ENCODE peak calls at places on chromosomes 2 and 18, in eight cellular contexts. U is ovary; E is body of pancreas; I is astrocyte; G is CD8-positive, alpha-beta T cell; F is brain microvascular endothelial cell; T is tibial artery; Y is transverse colon. D is an unnamed sample.

GRCh38 chr2:70133521-70134348 is 46.5 kb downstream of the PCBP1 start:
- DNase-seq in I (peak; percentile 93), T (no peak), Y (no peak), F (peak; percentile 34), G (peak; percentile 46), U (peak; percentile 11), E (no peak), D (no peak)

GRCh38 chr2:17689010-17689409 is 64.6 kb downstream of the SMC6 start:
- DNase-seq in Y (no peak), E (no peak), F (no peak), U (no peak), G (no peak), T (no peak), I (no peak), D (no peak)

GRCh38 chr2:218711550-218711929 is 905 bp downstream of the TTLL4 start:
- DNase-seq in G (no peak), U (no peak), F (no peak), E (no peak), I (peak; percentile 65), T (no peak), Y (no peak), D (no peak)

GRCh38 chr2:115414461-115414860 is 972.0 kb downstream of the DPP10 start:
- DNase-seq in F (no peak), T (no peak), U (no peak), I (no peak), G (no peak), E (no peak), Y (no peak), D (no peak)

GRCh38 chr2:172239944-172240590 is 137.4 kb upstream of the DLX2 start:
- DNase-seq in U (no peak), T (no peak), F (no peak), E (no peak), I (peak; percentile 63), Y (no peak), G (no peak), D (no peak)

GRCh38 chr18:54218299-54218698 is 6.2 kb downstream of the MBD2 start:
- DNase-seq in E (no peak), Y (no peak), U (no peak), I (no peak), F (no peak), G (no peak), T (no peak), D (no peak)

GRCh38 chr2:195407782-195408181 is 249.2 kb upstream of the SLC39A10 start:
- DNase-seq in T (no peak), G (no peak), I (peak; percentile 26), Y (no peak), E (no peak), U (no peak), F (peak; percentile 9), D (no peak)

GRCh38 chr2:148876589-148877402 is 1.8 kb downstream of the KIF5C start:
- DNase-seq in Y (peak; percentile 21), G (peak; percentile 52), T (no peak), E (peak; percentile 33), I (no peak), F (no peak), U (no peak), D (no peak)

GRCh38 chr2:130808482-130809268 is 28.0 kb upstream of the ARHGEF4 start:
- DNase-seq in T (no peak), F (no peak), U (no peak), I (no peak), Y (no peak), G (no peak), E (no peak), D (no peak)

GRCh38 chr18:80175451-80176235 is 66.6 kb downstream of the ADNP2 start:
- DNase-seq in U (no peak), I (peak; percentile 39), F (peak; percentile 48), T (no peak), E (no peak), Y (peak; percentile 39), G (peak; percentile 85), D (no peak)

GRCh38 chr18:48767090-48767670 is 183.6 kb downstream of the SMAD7 start:
- DNase-seq in E (no peak), Y (no peak), G (no peak), F (peak; percentile 81), U (no peak), T (no peak), I (no peak), D (no peak)

GRCh38 chr18:10336749-10337148 is 117.7 kb upstream of the APCDD1 start:
- DNase-seq in Y (no peak), E (no peak), F (no peak), T (no peak), I (no peak), G (no peak), U (no peak), D (no peak)

GRCh38 chr2:64606495-64607363 is 47.0 kb downstream of the SERTAD2 start:
- DNase-seq in F (no peak), Y (peak; percentile 88), I (no peak), T (peak; percentile 95), G (peak; percentile 93), E (peak; percentile 86), U (peak; percentile 82), D (peak; percentile 88)

GRCh38 chr2:220553150-220553549 is 925.7 kb downstream of the SLC4A3 start:
- DNase-seq in F (peak; percentile 33), T (no peak), I (peak; percentile 46), Y (no peak), E (no peak), U (no peak), G (no peak), D (no peak)

GRCh38 chr2:158667567-158667966 is 127.5 kb upstream of the DAPL1 start:
- DNase-seq in E (no peak), T (no peak), U (no peak), Y (no peak), G (no peak), I (peak; percentile 93), F (peak; percentile 31), D (no peak)

GRCh38 chr18:77061946-77062517 is 70.6 kb downstream of the MBP start:
- DNase-seq in E (no peak), F (peak; percentile 91), T (no peak), G (peak; percentile 44), I (no peak), Y (no peak), U (no peak), D (no peak)

GRCh38 chr2:167814881-167815718 is 432.3 kb downstream of the STK39 start:
- DNase-seq in U (no peak), F (no peak), Y (no peak), E (no peak), T (no peak), I (no peak), G (no peak), D (no peak)

GRCh38 chr18:23259701-23260661 is 124.7 kb downstream of the CABLES1 start:
- DNase-seq in I (peak; percentile 80), Y (peak; percentile 68), E (peak; percentile 79), F (peak; percentile 75), T (peak; percentile 84), G (peak; percentile 40), U (peak; percentile 76), D (peak; percentile 30)

GRCh38 chr2:231294116-231294515 is 95.7 kb downstream of the ARMC9 start:
- DNase-seq in F (no peak), I (no peak), T (no peak), U (no peak), E (peak; percentile 24), Y (no peak), G (no peak), D (no peak)

GRCh38 chr18:34659579-34660517 is 50.2 kb upstream of the DTNA start:
- DNase-seq in I (peak; percentile 95), U (peak; percentile 89), T (peak; percentile 90), Y (peak; percentile 73), F (peak; percentile 98), G (no peak), E (peak; percentile 90), D (peak; percentile 83)

DNA sequence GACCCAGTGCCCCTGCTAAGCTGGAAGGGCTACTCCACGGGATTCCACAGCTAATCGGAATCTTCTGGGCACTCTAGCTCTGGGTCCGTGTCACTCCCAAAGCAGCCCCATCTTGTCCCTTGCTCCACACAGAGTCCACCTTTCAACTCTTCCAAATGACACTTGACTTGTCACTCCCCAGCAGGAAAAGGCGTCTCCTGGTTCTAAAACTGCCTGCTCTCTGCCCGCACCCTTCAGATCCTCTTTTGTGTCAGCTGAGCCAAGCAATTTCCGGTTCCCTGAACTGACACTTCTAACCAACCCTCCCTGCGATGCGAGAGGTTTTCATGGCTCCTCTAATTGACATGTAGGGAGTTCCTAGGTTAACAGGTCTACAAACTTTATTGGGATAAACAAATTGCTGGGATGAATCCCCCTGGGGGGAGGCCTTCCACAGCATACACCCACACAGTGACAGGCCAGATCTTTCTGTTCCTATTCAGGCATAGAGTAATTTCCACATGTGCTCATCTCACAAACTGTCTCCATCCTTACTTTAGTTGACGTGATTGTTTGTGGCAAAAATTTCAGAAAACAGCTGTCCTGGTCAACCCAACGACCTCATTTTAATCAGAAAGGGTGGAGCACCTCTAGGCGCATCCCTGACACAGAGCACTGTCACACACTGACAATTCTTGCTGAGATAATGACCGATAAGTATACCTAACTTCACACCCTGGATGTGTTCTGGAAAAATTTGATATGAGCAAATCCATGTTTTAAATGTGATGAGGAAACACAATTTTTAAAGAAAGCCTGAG is 104.9 kb downstream of the RBMS1 start:
- DNase-seq in F (no peak), G (peak; percentile 46), T (peak; percentile 67), E (no peak), U (no peak), Y (peak; percentile 32), I (no peak), D (no peak)
- H3K4me3 ChIP-seq in F (no peak overlapping the region), G (peak overlapping the region; percentile 13), T (no peak overlapping the region), E (no peak overlapping the region), U (no peak overlapping the region), Y (no peak overlapping the region), I (no peak overlapping the region), D (peak overlapping the region; percentile 22)

DNA sequence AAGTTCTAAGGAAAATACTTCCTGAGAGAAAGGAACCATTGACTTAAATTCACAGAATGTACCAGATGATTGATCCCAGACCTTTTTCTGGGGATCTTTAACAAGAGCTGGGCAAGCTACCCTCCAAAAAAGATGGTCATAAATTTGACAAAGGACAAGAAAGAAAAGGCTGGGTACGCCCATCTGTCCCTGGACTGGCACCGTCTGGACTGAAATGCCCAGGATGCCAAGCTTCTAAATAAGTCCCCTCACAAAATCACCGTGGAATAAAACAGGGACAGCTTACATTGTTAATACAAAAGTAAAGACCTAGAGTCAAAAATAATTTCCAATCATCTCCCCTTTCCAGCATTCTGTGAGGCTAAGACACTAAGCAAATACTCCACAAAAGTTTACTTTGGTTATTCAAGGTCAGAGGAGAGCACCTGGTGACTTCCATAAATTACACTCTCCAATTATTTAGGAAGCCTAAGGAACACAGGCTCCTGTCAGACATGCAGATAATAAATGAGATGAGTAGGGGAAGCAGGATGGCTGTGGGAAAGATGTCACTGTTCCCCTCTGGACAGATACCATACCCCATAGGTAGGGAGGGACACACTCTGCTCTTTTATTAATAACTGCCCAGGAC is 69.9 kb downstream of the UXS1 start:
- DNase-seq in G (no peak), E (no peak), T (no peak), Y (no peak), U (no peak), I (no peak), F (no peak), D (no peak)
- H3K27ac ChIP-seq in G (no peak overlapping the region), E (peak overlapping the region; percentile 73), T (no peak overlapping the region), Y (no peak overlapping the region), U (no peak overlapping the region), I (no peak overlapping the region), F (no peak overlapping the region), D (no peak overlapping the region)

GRCh38 chr18:25561923-25562322 is 210.0 kb upstream of the ZNF521 start:
- DNase-seq in U (no peak), T (no peak), G (no peak), Y (peak; percentile 10), E (no peak), I (peak; percentile 1), F (peak; percentile 2), D (no peak)
- TF ChIP-seq CTCF in U (no peak), T (no peak), G (no peak), Y (peak; percentile 39), E (no peak), I (peak; percentile 15), F (peak; percentile 61), D (no peak)

GRCh38 chr2:212766921-212767320 is 228.3 kb upstream of the ERBB4 start:
- DNase-seq in U (no peak), I (no peak), T (no peak), E (no peak), Y (no peak), G (no peak), F (no peak), D (no peak)
- H3K4me3 ChIP-seq in U (no peak overlapping the region), I (no peak overlapping the region), T (no peak overlapping the region), E (no peak overlapping the region), Y (no peak overlapping the region), G (no peak overlapping the region), F (no peak overlapping the region), D (no peak overlapping the region)

D was measured in thoracic aorta.